ENCODE peak calls at places on chromosome X, in nine cellular contexts. V is AG09309; U is BJ; E is lung; L is AG10803; I is GM23248; X is A549; G is neuronal stem cell; O is CD4-positive, alpha-beta memory T cell. Z is an unnamed sample.

GRCh38 chrX:129782015-129782495 is 2.3 kb downstream of the SASH3 start:
- DNase-seq in V (no peak), U (no peak), E (no peak), L (no peak), I (no peak), X (no peak), G (no peak), O (no peak), Z (no peak)

GRCh38 chrX:29948653-29949052 is 266.7 kb upstream of the MAGEB2 start:
- DNase-seq in V (no peak), U (no peak), E (no peak), L (no peak), I (no peak), X (no peak), G (no peak), O (no peak), Z (no peak)

GRCh38 chrX:18041656-18042055 is 179.0 kb downstream of the BEND2 start:
- DNase-seq in V (no peak), U (no peak), E (no peak), L (no peak), I (no peak), X (no peak), G (no peak), O (no peak), Z (no peak)

GRCh38 chrX:14697453-14697852 is 168.1 kb downstream of the GLRA2 start:
- DNase-seq in V (no peak), U (no peak), E (no peak), L (no peak), I (peak), X (peak), G (peak), O (no peak), Z (no peak)

GRCh38 chrX:154967603-154968002 is 54.9 kb downstream of the F8 start:
- DNase-seq in V (no peak), U (no peak), E (no peak), L (no peak), I (peak), X (peak), G (no peak), O (no peak), Z (no peak)

GRCh38 chrX:2691543-2692220 is 587 bp downstream of the CD99 start:
- DNase-seq in V (no peak), U (no peak), E (peak), L (peak), I (peak), X (peak), G (no peak), O (no peak), Z (peak)

GRCh38 chrX:53223955-53224859 is 800 bp downstream of the KDM5C start:
- DNase-seq in V (peak), U (no peak), E (no peak), L (peak), I (peak), X (peak), G (no peak), O (peak), Z (peak)

GRCh38 chrX:49725923-49726904 is 30.4 kb upstream of the PAGE1 start:
- DNase-seq in V (no peak), U (no peak), E (no peak), L (no peak), I (no peak), X (no peak), G (no peak), O (no peak), Z (no peak)

GRCh38 chrX:96004386-96004785 is 680.3 kb upstream of the DIAPH2 start:
- DNase-seq in V (no peak), U (no peak), E (no peak), L (peak), I (no peak), X (no peak), G (no peak), O (no peak), Z (no peak)

DNA sequence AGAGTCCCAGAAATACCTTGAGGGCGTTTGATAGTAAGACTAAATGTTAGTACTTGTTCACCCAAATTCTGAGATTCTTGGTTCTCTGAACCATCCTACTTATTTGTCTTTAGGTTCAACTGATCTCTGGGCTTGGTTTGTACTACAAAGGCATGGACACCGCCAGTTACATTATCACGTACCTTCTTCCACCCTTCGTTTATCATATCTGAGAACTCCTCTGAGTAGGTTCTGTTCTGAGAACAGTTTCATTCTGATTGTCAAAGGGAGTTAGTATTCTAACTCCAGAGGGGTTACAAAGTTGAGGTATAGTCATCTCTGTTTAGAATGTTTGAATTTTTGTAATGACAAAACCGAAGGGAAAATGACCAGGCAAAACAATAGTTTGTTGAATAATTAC is 19.3 kb downstream of the ZFX start:
- DNase-seq in V (no peak), U (no peak), E (no peak), L (no peak), I (no peak), X (no peak), G (no peak), O (no peak), Z (no peak)
- H3K4me3 ChIP-seq in V (no peak), U (no peak), E (no peak), L (no peak), I (no peak), X (no peak), G (no peak), O (no peak), Z (no peak)

GRCh38 chrX:104165894-104166734 is at the start of gene FAM199X:
- DNase-seq in V (peak), U (peak), E (peak), L (peak), I (peak), X (peak), G (peak), O (peak), Z (peak)

GRCh38 chrX:104172121-104172520 is 5.9 kb downstream of the FAM199X start:
- DNase-seq in V (no peak), U (no peak), E (no peak), L (no peak), I (no peak), X (no peak), G (no peak), O (no peak), Z (no peak)

GRCh38 chrX:104172788-104173187 is 6.5 kb downstream of the FAM199X start:
- DNase-seq in V (no peak), U (no peak), E (no peak), L (no peak), I (no peak), X (no peak), G (no peak), O (no peak), Z (no peak)

GRCh38 chrX:104166735-104167436 is 633 bp downstream of the FAM199X start:
- DNase-seq in V (no peak), U (no peak), E (no peak), L (no peak), I (peak), X (no peak), G (no peak), O (no peak), Z (no peak)

GRCh38 chrX:104168127-104168526 is 1.9 kb downstream of the FAM199X start:
- DNase-seq in V (no peak), U (no peak), E (no peak), L (no peak), I (no peak), X (no peak), G (no peak), O (no peak), Z (no peak)
- H3K4me3 ChIP-seq in V (no peak), U (peak), E (no peak), L (peak), I (peak), X (peak), G (no peak), O (no peak), Z (peak)

DNA sequence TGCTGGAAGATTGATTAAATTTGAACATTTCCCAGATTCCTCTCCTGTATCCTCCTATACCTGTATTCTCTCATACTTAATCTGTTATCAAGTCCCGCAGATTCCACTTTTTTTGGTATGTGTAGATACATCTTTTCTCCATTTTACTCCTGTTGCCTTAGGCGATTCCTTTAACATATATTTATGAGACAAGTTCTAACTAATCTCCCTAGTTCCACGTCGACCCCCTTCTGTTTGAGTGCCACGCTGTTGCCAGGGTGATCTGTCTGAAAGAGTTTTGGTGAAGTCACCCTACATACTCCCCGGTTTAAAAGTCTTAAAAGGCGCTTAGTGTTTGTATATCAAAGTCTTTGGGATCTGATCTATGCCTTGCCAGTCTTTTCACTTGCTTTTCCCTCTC is 2.4 kb downstream of the HNRNPH2 start:
- DNase-seq in V (no peak), U (no peak), E (no peak), L (no peak), I (peak), X (no peak), G (no peak), O (no peak), Z (no peak)
- H3K4me3 ChIP-seq in V (no peak), U (no peak), E (no peak), L (peak), I (peak), X (no peak), G (peak), O (no peak), Z (peak)

GRCh38 chrX:1561164-1561563 is 24.2 kb upstream of the P2RY8 start:
- DNase-seq in V (no peak), U (no peak), E (no peak), L (no peak), I (no peak), X (no peak), G (no peak), O (no peak), Z (no peak)

GRCh38 chrX:1564750-1565683 is 26.4 kb upstream of the AKAP17A start:
- DNase-seq in V (no peak), U (no peak), E (peak), L (no peak), I (no peak), X (no peak), G (no peak), O (no peak), Z (no peak)
- H3K4me3 ChIP-seq in V (no peak), U (no peak), E (no peak), L (no peak), I (no peak), X (no peak), G (no peak), O (no peak), Z (no peak)

DNA sequence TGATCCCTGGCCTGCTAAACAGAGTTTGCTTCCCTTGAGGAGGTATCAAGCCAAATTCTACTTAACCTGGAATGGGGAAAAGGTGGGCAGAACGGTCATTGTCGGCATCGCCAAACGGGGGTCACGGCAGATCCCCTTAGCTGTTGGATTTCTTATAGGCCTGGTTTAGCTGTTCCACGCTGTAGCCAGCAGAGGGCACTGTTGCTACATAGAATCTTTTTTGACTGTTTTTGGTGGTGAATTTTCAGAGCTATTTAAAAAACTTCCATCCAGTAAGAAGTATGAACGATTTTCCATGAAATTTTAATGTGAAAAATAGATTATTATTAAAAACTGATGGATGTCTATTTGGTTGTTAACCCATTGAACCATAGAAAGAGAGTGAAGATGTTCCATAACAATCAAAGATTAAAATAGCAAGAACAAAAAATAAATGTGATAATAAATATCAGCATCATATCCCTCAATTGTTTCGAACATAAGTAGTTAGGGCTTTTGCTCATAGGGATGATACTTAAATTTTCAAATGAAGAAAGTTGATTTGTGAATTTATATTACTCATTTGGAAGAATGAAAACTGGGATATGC is 56.6 kb downstream of the LINC00632 start:
- DNase-seq in V (no peak), U (no peak), E (peak), L (peak), I (peak), X (peak), G (peak), O (peak), Z (no peak)
- H3K4me3 ChIP-seq in V (peak), U (peak), E (no peak), L (peak), I (peak), X (peak), G (no peak), O (no peak), Z (no peak)

GRCh38 chrX:39688219-39688575 is 409.6 kb downstream of the BCOR start:
- DNase-seq in V (no peak), U (no peak), E (no peak), L (no peak), I (no peak), X (no peak), G (no peak), O (no peak), Z (no peak)
- H3K4me3 ChIP-seq in V (peak), U (peak), E (no peak), L (peak), I (peak), X (peak), G (peak), O (no peak), Z (no peak)

DNA sequence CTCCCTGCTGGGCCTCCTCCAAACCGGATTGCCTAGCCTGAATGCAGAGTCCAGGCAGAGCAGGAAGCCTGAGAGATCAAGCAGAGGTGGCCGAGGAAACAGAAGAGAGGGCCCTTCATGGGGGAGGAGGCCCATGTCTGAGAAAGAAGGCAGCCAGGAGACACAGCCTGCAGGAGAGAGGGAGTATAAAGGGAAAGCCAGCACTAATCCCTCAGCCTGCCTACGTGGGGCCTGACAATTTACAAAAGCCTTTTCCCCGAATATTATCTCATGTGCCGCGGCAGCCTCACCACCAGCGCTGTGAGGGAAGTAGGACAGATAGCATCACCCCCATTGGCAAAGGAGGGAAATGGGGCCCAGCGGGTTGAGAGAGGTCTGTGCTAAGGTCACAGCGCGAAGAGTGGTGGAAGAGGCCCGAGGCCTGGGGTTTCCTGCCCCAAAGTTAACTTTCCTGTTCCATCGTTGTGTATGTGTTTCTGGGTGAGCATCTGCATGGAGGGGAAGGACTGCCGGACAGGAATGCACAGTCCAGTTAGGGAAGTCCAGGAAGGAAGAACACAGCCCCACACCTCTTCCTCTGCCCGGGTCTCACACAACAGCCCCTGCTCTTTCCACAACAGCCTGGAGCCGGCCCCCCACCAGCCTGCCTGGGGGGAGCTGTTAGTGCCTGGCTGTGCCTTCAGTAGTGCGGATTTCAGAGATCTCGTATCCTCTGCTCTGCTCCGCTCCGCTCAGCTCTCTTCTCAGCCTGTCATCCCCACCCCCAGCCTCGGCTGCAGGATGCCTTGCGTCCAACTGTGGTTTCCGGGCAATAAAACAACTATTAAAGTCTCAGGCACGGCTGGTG is 50.9 kb upstream of the BCOR start:
- DNase-seq in V (no peak), U (no peak), E (no peak), L (no peak), I (no peak), X (no peak), G (no peak), O (no peak), Z (no peak)
- H3K4me3 ChIP-seq in V (no peak), U (no peak), E (no peak), L (no peak), I (no peak), X (no peak), G (no peak), O (no peak), Z (no peak)

GRCh38 chrX:69285881-69286545 is 120.8 kb upstream of the PJA1 start:
- DNase-seq in V (no peak), U (no peak), E (peak), L (no peak), I (peak), X (peak), G (peak), O (peak), Z (peak)
- H3K4me3 ChIP-seq in V (peak), U (peak), E (no peak), L (peak), I (peak), X (peak), G (peak), O (peak), Z (peak)

GRCh38 chrX:72083291-72083690 is 48.4 kb downstream of the RTL5 start:
- DNase-seq in V (no peak), U (no peak), E (no peak), L (no peak), I (no peak), X (no peak), G (no peak), O (no peak), Z (no peak)

GRCh38 chrX:72080150-72080549 is 51.6 kb downstream of the RTL5 start:
- DNase-seq in V (no peak), U (no peak), E (no peak), L (no peak), I (no peak), X (no peak), G (no peak), O (no peak), Z (no peak)

GRCh38 chrX:72079607-72080006 is 52.1 kb downstream of the RTL5 start:
- DNase-seq in V (no peak), U (no peak), E (no peak), L (no peak), I (no peak), X (no peak), G (no peak), O (no peak), Z (no peak)

GRCh38 chrX:72080800-72081199 is 50.9 kb downstream of the RTL5 start:
- DNase-seq in V (no peak), U (no peak), E (no peak), L (no peak), I (no peak), X (no peak), G (no peak), O (no peak), Z (no peak)

GRCh38 chrX:72081605-72082320 is 50.0 kb downstream of the RTL5 start:
- DNase-seq in V (no peak), U (no peak), E (no peak), L (no peak), I (no peak), X (no peak), G (no peak), O (no peak), Z (no peak)
- H3K4me3 ChIP-seq in V (no peak), U (no peak), E (no peak), L (no peak), I (no peak), X (no peak), G (no peak), O (no peak), Z (peak)

DNA sequence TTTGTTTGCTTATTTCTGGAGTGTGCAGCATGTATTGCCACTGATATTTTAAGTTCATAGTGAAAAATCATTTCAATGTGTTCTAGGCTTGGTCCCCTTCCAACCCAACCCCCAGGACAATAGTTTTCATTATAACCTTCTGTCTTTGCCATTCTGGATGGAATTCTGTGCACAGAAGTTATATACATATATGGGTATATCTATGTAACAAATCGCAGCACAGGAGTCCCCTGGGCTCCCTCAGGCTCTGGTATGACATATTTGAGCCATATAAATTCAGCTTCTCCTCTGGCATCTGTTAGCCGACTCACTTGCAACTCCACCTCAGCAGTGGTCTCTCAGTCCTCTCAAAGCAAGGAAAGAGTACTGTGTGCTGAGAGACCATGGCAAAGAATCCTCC is at the start of gene TNMD:
- DNase-seq in V (no peak), U (no peak), E (no peak), L (no peak), I (no peak), X (no peak), G (no peak), O (no peak), Z (no peak)
- H3K4me3 ChIP-seq in V (no peak), U (no peak), E (no peak), L (no peak), I (no peak), X (no peak), G (no peak), O (no peak), Z (no peak)

Z was measured in kidney.